ENCODE peak calls at places on chromosome 21, in eight cellular contexts. G is stimulated activated CD8-positive, alpha-beta memory T cell treated with anti-CD3 and anti-CD28 coated beads, Interleukin-4, amount 100 ng/mL, for 24 hours; C is smooth muscle cell of the brain vasculature; W is neuronal stem cell; H is GM04503; E is M059J; B is MCF 10A; K is EL. X is an unnamed sample.

GRCh38 chr21:44425895-44426662 is 29.2 kb upstream of the LRRC3 start:
- DNase-seq in G (no peak), C (no peak), W (no peak), H (no peak), E (no peak), B (no peak), K (no peak), X (no peak)

GRCh38 chr21:14559144-14559543 is 13.0 kb upstream of the SAMSN1 start:
- DNase-seq in G (no peak), C (no peak), W (no peak), H (no peak), E (no peak), B (no peak), K (no peak), X (no peak)

GRCh38 chr21:15406791-15407190 is 323.0 kb upstream of the USP25 start:
- DNase-seq in G (no peak), C (no peak), W (no peak), H (no peak), E (no peak), B (peak; percentile 1), K (no peak), X (peak; percentile 81)

GRCh38 chr21:44773291-44773932 is 28.2 kb downstream of the UBE2G2 start:
- DNase-seq in G (no peak), C (no peak), W (no peak), H (no peak), E (no peak), B (no peak), K (no peak), X (peak; percentile 83)

GRCh38 chr21:21436012-21436545 is 437.9 kb downstream of the NCAM2 start:
- DNase-seq in G (no peak), C (no peak), W (no peak), H (no peak), E (peak; percentile 55), B (peak; percentile 30), K (peak; percentile 23), X (no peak)

GRCh38 chr21:43645414-43645891 is 13.8 kb downstream of the HSF2BP start:
- DNase-seq in G (no peak), C (peak; percentile 54), W (peak; percentile 38), H (peak; percentile 41), E (peak; percentile 87), B (peak; percentile 88), K (peak; percentile 78), X (peak; percentile 67)

GRCh38 chr21:43574741-43575465 is 84.4 kb downstream of the HSF2BP start:
- DNase-seq in G (no peak), C (no peak), W (no peak), H (no peak), E (no peak), B (no peak), K (no peak), X (no peak)

GRCh38 chr21:17900990-17901385 is 81.8 kb upstream of the C21orf91 start:
- DNase-seq in G (no peak), C (no peak), W (no peak), H (no peak), E (no peak), B (no peak), K (no peak), X (no peak)

GRCh38 chr21:42146821-42147220 is 72.1 kb upstream of the ABCG1 start:
- DNase-seq in G (no peak), C (no peak), W (no peak), H (no peak), E (no peak), B (no peak), K (no peak), X (no peak)

GRCh38 chr21:23402929-23403520 is 2204.3 kb downstream of the MRPL39 start:
- DNase-seq in G (no peak), C (no peak), W (no peak), H (no peak), E (no peak), B (no peak), K (no peak), X (no peak)

X was measured in kidney tubule cell.